ENCODE peak calls at places on chromosomes 4 and X, in eight cellular contexts. One of them, this sample, is unnamed.
A peak's percentile ranks its signal among the peaks of the same experiment; 100 is the strongest.

GRCh38 chr4:78556655-78557054 is 5.1 kb downstream of the ANXA3 start:
- DNase-seq in right lobe of liver: no peak
- DNase-seq in pancreas: no peak
- DNase-seq in Peyer's patch: no peak
- DNase-seq in cardiac muscle cell: no peak
- DNase-seq in foreskin keratinocyte: no peak
- DNase-seq in A549: no peak
- DNase-seq in mammary epithelial cell: peak; percentile 55
- DNase-seq in this sample: no peak

GRCh38 chr4:89703831-89704230 is 133.1 kb downstream of the SNCA start:
- DNase-seq in right lobe of liver: no peak
- DNase-seq in pancreas: no peak
- DNase-seq in Peyer's patch: no peak
- DNase-seq in cardiac muscle cell: no peak
- DNase-seq in foreskin keratinocyte: no peak
- DNase-seq in A549: no peak
- DNase-seq in mammary epithelial cell: no peak
- DNase-seq in this sample: no peak

GRCh38 chrX:43581888-43582539 is 74.1 kb upstream of the MAOA start:
- DNase-seq in right lobe of liver: no peak
- DNase-seq in pancreas: no peak
- DNase-seq in Peyer's patch: no peak
- DNase-seq in cardiac muscle cell: no peak
- DNase-seq in foreskin keratinocyte: peak; percentile 42
- DNase-seq in A549: no peak
- DNase-seq in mammary epithelial cell: peak; percentile 73
- DNase-seq in this sample: no peak

GRCh38 chr4:3305610-3306371 is 13.0 kb downstream of the RGS12 start:
- DNase-seq in right lobe of liver: peak; percentile 13
- DNase-seq in pancreas: no peak
- DNase-seq in Peyer's patch: no peak
- DNase-seq in cardiac muscle cell: peak; percentile 18
- DNase-seq in foreskin keratinocyte: no peak
- DNase-seq in A549: no peak
- DNase-seq in mammary epithelial cell: no peak
- DNase-seq in this sample: peak; percentile 43

GRCh38 chrX:115499112-115499805 is 61.7 kb upstream of the PLS3 start:
- DNase-seq in right lobe of liver: no peak
- DNase-seq in pancreas: no peak
- DNase-seq in Peyer's patch: no peak
- DNase-seq in cardiac muscle cell: peak; percentile 53
- DNase-seq in foreskin keratinocyte: no peak
- DNase-seq in A549: no peak
- DNase-seq in mammary epithelial cell: no peak
- DNase-seq in this sample: no peak

GRCh38 chrX:12118134-12118533 is 20.1 kb upstream of the FRMPD4 start:
- DNase-seq in right lobe of liver: no peak
- DNase-seq in pancreas: no peak
- DNase-seq in Peyer's patch: no peak
- DNase-seq in cardiac muscle cell: no peak
- DNase-seq in foreskin keratinocyte: no peak
- DNase-seq in A549: no peak
- DNase-seq in mammary epithelial cell: no peak
- DNase-seq in this sample: no peak

GRCh38 chr4:77073981-77074865 is 1.6 kb downstream of the CCNI start:
- DNase-seq in right lobe of liver: no peak
- DNase-seq in pancreas: no peak
- DNase-seq in Peyer's patch: no peak
- DNase-seq in cardiac muscle cell: no peak
- DNase-seq in foreskin keratinocyte: no peak
- DNase-seq in A549: no peak
- DNase-seq in mammary epithelial cell: peak; percentile 30
- DNase-seq in this sample: no peak

GRCh38 chr4:173013232-173013932 is 155.2 kb upstream of the GALNT7 start:
- DNase-seq in right lobe of liver: no peak
- DNase-seq in pancreas: no peak
- DNase-seq in Peyer's patch: peak; percentile 26
- DNase-seq in cardiac muscle cell: peak; percentile 57
- DNase-seq in foreskin keratinocyte: no peak
- DNase-seq in A549: peak; percentile 42
- DNase-seq in mammary epithelial cell: no peak
- DNase-seq in this sample: peak; percentile 88

GRCh38 chr4:4990857-4991540 is 28.3 kb downstream of the CYTL1 start:
- DNase-seq in right lobe of liver: peak; percentile 66
- DNase-seq in pancreas: peak; percentile 38
- DNase-seq in Peyer's patch: peak; percentile 17
- DNase-seq in cardiac muscle cell: peak; percentile 93
- DNase-seq in foreskin keratinocyte: no peak
- DNase-seq in A549: peak; percentile 65
- DNase-seq in mammary epithelial cell: peak; percentile 23
- DNase-seq in this sample: no peak

GRCh38 chr4:176286728-176287127 is 17.7 kb upstream of the ASB5 start:
- DNase-seq in right lobe of liver: no peak
- DNase-seq in pancreas: no peak
- DNase-seq in Peyer's patch: no peak
- DNase-seq in cardiac muscle cell: no peak
- DNase-seq in foreskin keratinocyte: no peak
- DNase-seq in A549: no peak
- DNase-seq in mammary epithelial cell: no peak
- DNase-seq in this sample: no peak

GRCh38 chr4:74189331-74190043 is 31.6 kb downstream of the MTHFD2L start:
- DNase-seq in right lobe of liver: no peak
- DNase-seq in pancreas: no peak
- DNase-seq in Peyer's patch: no peak
- DNase-seq in cardiac muscle cell: peak; percentile 76
- DNase-seq in foreskin keratinocyte: peak; percentile 27
- DNase-seq in A549: peak; percentile 32
- DNase-seq in mammary epithelial cell: peak; percentile 44
- DNase-seq in this sample: no peak

GRCh38 chr4:60934896-60935295 is 265.2 kb upstream of the ADGRL3 start:
- DNase-seq in right lobe of liver: no peak
- DNase-seq in pancreas: no peak
- DNase-seq in Peyer's patch: no peak
- DNase-seq in cardiac muscle cell: no peak
- DNase-seq in foreskin keratinocyte: no peak
- DNase-seq in A549: no peak
- DNase-seq in mammary epithelial cell: no peak
- DNase-seq in this sample: no peak

GRCh38 chrX:63718010-63718694 is 66.9 kb downstream of the ARHGEF9 start:
- DNase-seq in right lobe of liver: no peak
- DNase-seq in pancreas: no peak
- DNase-seq in Peyer's patch: no peak
- DNase-seq in cardiac muscle cell: no peak
- DNase-seq in foreskin keratinocyte: no peak
- DNase-seq in A549: no peak
- DNase-seq in mammary epithelial cell: no peak
- DNase-seq in this sample: no peak

GRCh38 chrX:21963736-21964135 is 23.2 kb downstream of the SMS start:
- DNase-seq in right lobe of liver: no peak
- DNase-seq in pancreas: no peak
- DNase-seq in Peyer's patch: no peak
- DNase-seq in cardiac muscle cell: peak; percentile 64
- DNase-seq in foreskin keratinocyte: no peak
- DNase-seq in A549: no peak
- DNase-seq in mammary epithelial cell: no peak
- DNase-seq in this sample: no peak

GRCh38 chr4:83516042-83516772 is 19.7 kb upstream of the GPAT3 start:
- DNase-seq in right lobe of liver: no peak
- DNase-seq in pancreas: no peak
- DNase-seq in Peyer's patch: no peak
- DNase-seq in cardiac muscle cell: peak; percentile 66
- DNase-seq in foreskin keratinocyte: peak; percentile 76
- DNase-seq in A549: no peak
- DNase-seq in mammary epithelial cell: peak; percentile 93
- DNase-seq in this sample: no peak

GRCh38 chrX:74923942-74924448 is 1.3 kb downstream of the NEXMIF start:
- DNase-seq in right lobe of liver: no peak
- DNase-seq in pancreas: no peak
- DNase-seq in Peyer's patch: peak; percentile 17
- DNase-seq in cardiac muscle cell: peak; percentile 26
- DNase-seq in foreskin keratinocyte: no peak
- DNase-seq in A549: no peak
- DNase-seq in mammary epithelial cell: no peak
- DNase-seq in this sample: no peak

GRCh38 chrX:123814343-123814742 is 45.5 kb upstream of the XIAP start:
- DNase-seq in right lobe of liver: no peak
- DNase-seq in pancreas: no peak
- DNase-seq in Peyer's patch: no peak
- DNase-seq in cardiac muscle cell: no peak
- DNase-seq in foreskin keratinocyte: no peak
- DNase-seq in A549: no peak
- DNase-seq in mammary epithelial cell: no peak
- DNase-seq in this sample: no peak

DNA sequence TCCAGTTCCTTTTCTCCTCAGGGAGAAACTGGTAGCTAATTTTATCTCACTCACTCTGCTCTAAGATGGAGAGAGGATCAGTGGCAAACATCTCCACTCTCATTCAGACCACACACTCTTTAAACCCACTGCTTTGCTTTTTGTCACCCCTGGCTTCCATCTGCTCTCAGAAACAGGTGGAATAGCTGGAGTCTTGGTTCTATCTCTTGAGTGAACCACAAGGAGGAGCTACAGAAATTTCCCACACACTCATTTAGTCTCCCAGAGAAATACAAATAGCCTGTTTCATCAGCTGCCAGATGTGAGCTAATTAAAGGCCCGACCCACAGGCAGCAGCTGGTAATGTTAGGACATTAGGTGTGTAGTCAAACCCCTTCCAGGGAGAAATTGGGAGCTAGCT is 96.6 kb downstream of the STPG2 start:
- DNase-seq in right lobe of liver: no peak
- DNase-seq in pancreas: no peak
- DNase-seq in Peyer's patch: no peak
- DNase-seq in cardiac muscle cell: no peak
- DNase-seq in foreskin keratinocyte: no peak
- DNase-seq in A549: no peak
- DNase-seq in mammary epithelial cell: peak; percentile 2
- DNase-seq in this sample: peak; percentile 62
- TF ChIP-seq CTCF in right lobe of liver: no peak
- TF ChIP-seq CTCF in pancreas: no peak
- TF ChIP-seq CTCF in Peyer's patch: no peak
- TF ChIP-seq CTCF in cardiac muscle cell: no peak
- TF ChIP-seq CTCF in foreskin keratinocyte: peak; percentile 5
- TF ChIP-seq CTCF in A549: no peak
- TF ChIP-seq CTCF in mammary epithelial cell: no peak
- TF ChIP-seq CTCF in this sample: peak; percentile 60

DNA sequence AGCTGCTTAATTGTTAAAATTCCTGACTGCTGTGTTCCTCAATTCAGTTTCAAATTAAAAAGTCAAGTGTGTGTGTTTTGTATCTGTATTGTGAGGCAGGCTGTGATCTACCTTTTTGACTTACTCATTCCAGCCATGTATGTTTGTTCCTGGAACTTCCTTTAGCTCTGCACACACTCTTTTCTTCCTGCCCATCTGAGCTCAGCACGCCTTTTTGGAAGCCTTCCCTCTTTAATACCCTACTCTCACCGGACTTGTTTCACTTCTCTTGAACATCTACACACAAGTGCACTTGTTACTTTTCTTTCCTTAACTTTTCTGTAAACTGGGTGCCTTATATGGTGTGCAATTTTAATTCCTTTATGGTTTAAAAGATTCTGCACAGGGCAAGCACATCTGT is 66.3 kb upstream of the LIMCH1 start:
- DNase-seq in right lobe of liver: no peak
- DNase-seq in pancreas: no peak
- DNase-seq in Peyer's patch: no peak
- DNase-seq in cardiac muscle cell: no peak
- DNase-seq in foreskin keratinocyte: no peak
- DNase-seq in A549: no peak
- DNase-seq in mammary epithelial cell: no peak
- DNase-seq in this sample: no peak
- H3K27ac ChIP-seq in right lobe of liver: no peak overlapping the region
- H3K27ac ChIP-seq in pancreas: no peak overlapping the region
- H3K27ac ChIP-seq in Peyer's patch: no peak overlapping the region
- H3K27ac ChIP-seq in cardiac muscle cell: no peak overlapping the region
- H3K27ac ChIP-seq in foreskin keratinocyte: no peak overlapping the region
- H3K27ac ChIP-seq in A549: peak overlapping the region; percentile 70
- H3K27ac ChIP-seq in mammary epithelial cell: no peak overlapping the region
- H3K27ac ChIP-seq in this sample: no peak overlapping the region

DNA sequence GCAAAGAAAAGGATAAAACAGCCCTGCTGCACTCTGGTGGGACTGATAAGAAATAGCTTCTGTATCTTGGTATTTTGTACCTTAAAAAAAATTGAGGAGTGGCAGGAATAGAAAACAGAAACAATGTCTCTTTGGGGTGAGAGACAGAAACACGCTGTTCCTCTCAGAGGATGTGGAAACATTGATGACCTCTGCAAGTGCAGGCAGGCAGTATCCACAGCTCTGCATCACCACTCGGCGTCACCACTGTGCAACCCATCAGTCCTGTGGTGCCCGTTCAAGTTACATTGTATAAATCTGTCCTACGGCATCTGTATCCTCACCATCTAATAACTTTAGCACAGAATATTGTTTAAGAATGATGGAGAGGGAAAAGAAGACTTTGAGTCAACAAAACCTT is 152.4 kb upstream of the SPRY1 start:
- DNase-seq in right lobe of liver: peak; percentile 23
- DNase-seq in pancreas: no peak
- DNase-seq in Peyer's patch: no peak
- DNase-seq in cardiac muscle cell: peak; percentile 41
- DNase-seq in foreskin keratinocyte: peak; percentile 63
- DNase-seq in A549: no peak
- DNase-seq in mammary epithelial cell: peak; percentile 85
- DNase-seq in this sample: no peak
- TF ChIP-seq CTCF in right lobe of liver: no peak
- TF ChIP-seq CTCF in pancreas: no peak
- TF ChIP-seq CTCF in Peyer's patch: no peak
- TF ChIP-seq CTCF in cardiac muscle cell: peak; percentile 4
- TF ChIP-seq CTCF in foreskin keratinocyte: peak; percentile 62
- TF ChIP-seq CTCF in A549: no peak
- TF ChIP-seq CTCF in mammary epithelial cell: peak; percentile 24
- TF ChIP-seq CTCF in this sample: peak; percentile 26

DNA sequence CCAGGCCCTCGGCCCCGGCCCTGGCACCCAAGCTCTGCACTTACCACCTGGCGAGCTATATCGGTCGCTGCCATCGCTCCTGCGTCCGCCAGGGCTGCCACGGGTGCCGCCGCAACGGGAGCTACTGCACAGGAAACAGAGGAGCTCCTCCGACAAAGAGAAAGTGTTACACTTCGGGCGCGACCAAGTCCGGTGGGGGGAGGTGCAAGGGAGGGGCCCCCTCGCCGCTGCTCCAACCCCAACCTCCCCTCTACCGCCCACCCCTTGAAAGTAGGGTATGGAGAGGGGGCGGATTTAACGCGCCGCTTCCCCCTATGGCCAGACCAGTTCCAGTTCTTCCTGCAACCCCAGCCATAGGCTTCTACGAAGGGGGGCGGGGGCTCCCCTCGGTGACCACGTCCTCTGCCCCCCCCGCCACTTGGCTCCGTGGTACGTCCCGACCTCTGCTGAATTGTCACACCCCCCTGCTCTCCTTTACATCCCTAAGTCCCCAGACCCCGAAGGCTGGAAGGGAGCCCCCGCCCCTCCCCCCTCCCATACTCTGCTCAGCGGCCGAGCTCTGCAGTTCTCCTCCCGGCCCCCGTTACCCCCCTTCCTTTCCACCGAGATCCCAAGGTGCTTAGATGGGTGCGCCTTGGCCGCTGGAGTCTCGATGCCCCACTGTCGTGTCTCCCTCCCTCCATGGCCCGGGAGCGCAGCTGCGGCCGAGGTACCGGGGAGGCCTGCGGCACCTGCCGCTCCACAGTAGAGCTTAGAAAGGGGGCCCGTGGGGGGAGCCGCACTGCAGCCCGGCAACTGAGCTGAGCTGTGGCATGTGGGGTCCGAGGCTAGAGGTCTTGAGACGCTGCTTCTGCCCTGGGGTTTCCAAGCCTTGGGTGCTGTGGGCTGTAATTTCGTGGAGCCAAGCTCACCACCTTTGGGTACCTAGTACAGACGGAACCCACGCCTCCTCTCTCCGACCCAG is at the start of gene SEPTIN6:
- DNase-seq in right lobe of liver: peak; percentile 70
- DNase-seq in pancreas: peak; percentile 63
- DNase-seq in Peyer's patch: peak; percentile 90
- DNase-seq in cardiac muscle cell: peak; percentile 79
- DNase-seq in foreskin keratinocyte: peak; percentile 22
- DNase-seq in A549: peak; percentile 49
- DNase-seq in mammary epithelial cell: peak; percentile 65
- DNase-seq in this sample: peak; percentile 87
- H3K27ac ChIP-seq in right lobe of liver: peak within 1 kb of the TSS; percentile 86
- H3K27ac ChIP-seq in pancreas: peak within 1 kb of the TSS; percentile 39
- H3K27ac ChIP-seq in Peyer's patch: peak within 1 kb of the TSS; percentile 85
- H3K27ac ChIP-seq in cardiac muscle cell: peak within 1 kb of the TSS; percentile 88
- H3K27ac ChIP-seq in foreskin keratinocyte: peak within 1 kb of the TSS; percentile 36
- H3K27ac ChIP-seq in A549: peak within 1 kb of the TSS; percentile 82
- H3K27ac ChIP-seq in mammary epithelial cell: peak within 1 kb of the TSS; percentile 29
- H3K27ac ChIP-seq in this sample: peak within 1 kb of the TSS; percentile 77

This sample was measured in endodermal cell.